ENCODE peak calls at places on chromosomes 2 and 18, in six cellular contexts. N, A, L, T, Z and X are unnamed samples.

GRCh38 chr2:186841940-186842339 is 7.0 kb downstream of the ZSWIM2 start:
- DNase-seq in N (no peak), A (no peak), L (no peak), T (no peak), Z (peak; percentile 81), X (no peak)

GRCh38 chr2:207227062-207227748 is 61.5 kb upstream of the KLF7 start:
- DNase-seq in N (no peak), A (peak; percentile 45), L (no peak), T (peak; percentile 86), Z (peak; percentile 39), X (peak; percentile 36)

GRCh38 chr2:187310696-187311095 is 137.4 kb downstream of the CALCRL start:
- DNase-seq in N (no peak), A (no peak), L (no peak), T (no peak), Z (no peak), X (no peak)

GRCh38 chr2:235330775-235331438 is 162.9 kb upstream of the AGAP1 start:
- DNase-seq in N (no peak), A (peak; percentile 34), L (peak; percentile 96), T (no peak), Z (peak; percentile 94), X (no peak)

GRCh38 chr2:49271060-49271665 is 116.8 kb upstream of the FSHR start:
- DNase-seq in N (no peak), A (no peak), L (no peak), T (no peak), Z (no peak), X (no peak)

GRCh38 chr2:80073134-80073561 is 231.4 kb downstream of the LRRTM1 start:
- DNase-seq in N (peak; percentile 5), A (peak; percentile 24), L (peak; percentile 68), T (peak; percentile 49), Z (peak; percentile 73), X (no peak)

GRCh38 chr2:43727634-43728014 is 46.2 kb upstream of the DYNC2LI1 start:
- DNase-seq in N (no peak), A (no peak), L (no peak), T (no peak), Z (no peak), X (no peak)

GRCh38 chr2:62801814-62802524 is 96.5 kb downstream of the EHBP1 start:
- DNase-seq in N (no peak), A (no peak), L (peak; percentile 61), T (no peak), Z (peak; percentile 8), X (no peak)

GRCh38 chr2:73827018-73827417 is 1.7 kb upstream of the STAMBP start:
- DNase-seq in N (peak; percentile 24), A (no peak), L (peak; percentile 48), T (no peak), Z (peak; percentile 51), X (no peak)

GRCh38 chr2:94873362-94874276 is 2.4 kb downstream of the TEKT4 start:
- DNase-seq in N (no peak), A (no peak), L (no peak), T (no peak), Z (no peak), X (peak; percentile 5)

GRCh38 chr2:138633049-138633448 is 131.5 kb downstream of the SPOPL start:
- DNase-seq in N (no peak), A (no peak), L (no peak), T (no peak), Z (no peak), X (no peak)

GRCh38 chr2:173462908-173463840 is 108.5 kb downstream of the CDCA7 start:
- DNase-seq in N (no peak), A (no peak), L (no peak), T (no peak), Z (no peak), X (no peak)

GRCh38 chr2:49240608-49241007 is 86.3 kb upstream of the FSHR start:
- DNase-seq in N (no peak), A (no peak), L (peak; percentile 14), T (no peak), Z (peak; percentile 33), X (no peak)

GRCh38 chr2:72367530-72368225 is 220.0 kb upstream of the CYP26B1 start:
- DNase-seq in N (peak; percentile 51), A (peak; percentile 54), L (peak; percentile 98), T (peak; percentile 60), Z (peak; percentile 90), X (no peak)

GRCh38 chr18:26516964-26517363 is 31.4 kb downstream of the KCTD1 start:
- DNase-seq in N (no peak), A (peak; percentile 59), L (no peak), T (peak; percentile 46), Z (peak; percentile 20), X (no peak)

GRCh38 chr2:71215447-71215846 is 11.5 kb downstream of the PAIP2B start:
- DNase-seq in N (no peak), A (no peak), L (no peak), T (no peak), Z (no peak), X (no peak)

GRCh38 chr2:10412380-10412779 is 35.7 kb downstream of the ODC1 start:
- DNase-seq in N (no peak), A (no peak), L (peak; percentile 65), T (peak; percentile 88), Z (peak; percentile 52), X (peak; percentile 37)

GRCh38 chr2:241773511-241774418 is 2.9 kb upstream of the GAL3ST2 start:
- DNase-seq in N (no peak), A (no peak), L (no peak), T (no peak), Z (no peak), X (peak; percentile 38)

GRCh38 chr2:199469514-199470360 is 12.0 kb upstream of the SATB2 start:
- DNase-seq in N (no peak), A (no peak), L (no peak), T (no peak), Z (no peak), X (no peak)

GRCh38 chr2:181396575-181397062 is 60.6 kb upstream of the ITGA4 start:
- DNase-seq in N (no peak), A (no peak), L (no peak), T (no peak), Z (no peak), X (no peak)

GRCh38 chr2:70118798-70119454 is 31.6 kb downstream of the PCBP1 start:
- DNase-seq in N (no peak), A (no peak), L (no peak), T (peak; percentile 81), Z (no peak), X (peak; percentile 10)

GRCh38 chr2:181916726-181917377 is 25.3 kb downstream of the ITPRID2 start:
- DNase-seq in N (no peak), A (no peak), L (no peak), T (no peak), Z (peak; percentile 69), X (no peak)

GRCh38 chr2:226216578-226216977 is 583.0 kb downstream of the IRS1 start:
- DNase-seq in N (no peak), A (no peak), L (no peak), T (no peak), Z (no peak), X (no peak)

GRCh38 chr2:234661849-234662248 is 165.0 kb upstream of the ARL4C start:
- DNase-seq in N (no peak), A (no peak), L (no peak), T (no peak), Z (no peak), X (no peak)

GRCh38 chr2:3319745-3320566 is 57.7 kb downstream of the EIPR1 start:
- DNase-seq in N (no peak), A (no peak), L (no peak), T (no peak), Z (no peak), X (no peak)

GRCh38 chr2:36562973-36563532 is 34.9 kb downstream of the FEZ2 start:
- DNase-seq in N (no peak), A (peak; percentile 78), L (no peak), T (no peak), Z (peak; percentile 50), X (no peak)

GRCh38 chr2:162244559-162245031 is 1.4 kb upstream of the FAP start:
- DNase-seq in N (no peak), A (no peak), L (peak; percentile 53), T (peak; percentile 22), Z (peak; percentile 93), X (no peak)

GRCh38 chr18:70380915-70381896 is 92.4 kb downstream of the SOCS6 start:
- DNase-seq in N (peak; percentile 36), A (no peak), L (peak; percentile 44), T (peak; percentile 92), Z (no peak), X (no peak)
- TF ChIP-seq POLR2A in N (no peak), A (no peak), L (no peak), T (no peak), Z (no peak), X (no peak)

GRCh38 chr2:8584174-8585066 is 97.4 kb upstream of the ID2 start:
- DNase-seq in N (no peak), A (no peak), L (no peak), T (peak; percentile 12), Z (no peak), X (peak; percentile 20)
- H3K4me1 ChIP-seq in N (peaks cover 5% of the 10 kb centered on the region), A (peaks cover 38% of the 10 kb centered on the region), L (no peaks in the 10 kb centered on the region), T (no peaks in the 10 kb centered on the region), Z (no peaks in the 10 kb centered on the region), X (no peaks in the 10 kb centered on the region)

GRCh38 chr2:190961918-190962487 is 52.0 kb downstream of the STAT1 start:
- DNase-seq in N (no peak), A (no peak), L (no peak), T (no peak), Z (no peak), X (no peak)
- TF ChIP-seq POLR2A in N (no peak), A (no peak), L (no peak), T (no peak), Z (no peak), X (no peak)

DNA sequence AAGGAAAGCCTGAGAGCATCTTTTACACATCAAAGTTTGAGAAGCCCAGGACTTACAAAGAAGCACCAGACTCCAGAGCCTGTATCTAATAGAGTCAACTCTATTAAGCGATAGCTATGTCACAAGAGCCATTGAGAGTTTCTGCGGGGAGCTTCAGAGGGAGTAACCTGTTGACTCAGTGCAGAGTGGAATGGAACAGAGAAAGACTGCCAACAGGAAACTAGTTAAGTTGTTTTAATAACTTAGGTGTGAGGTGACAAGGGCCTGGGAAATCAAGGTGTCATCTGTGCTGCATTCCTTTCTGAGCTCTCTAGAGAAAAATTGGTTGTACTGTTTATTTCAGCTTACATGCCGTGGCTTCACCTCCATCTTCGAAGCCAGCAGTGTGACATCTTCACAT is 513.8 kb upstream of the POU3F3 start:
- DNase-seq in N (no peak), A (no peak), L (no peak), T (no peak), Z (no peak), X (no peak)
- H3K4me1 ChIP-seq in N (no peaks in the 10 kb centered on the region), A (no peaks in the 10 kb centered on the region), L (no peaks in the 10 kb centered on the region), T (no peaks in the 10 kb centered on the region), Z (no peaks in the 10 kb centered on the region), X (no peaks in the 10 kb centered on the region)

DNA sequence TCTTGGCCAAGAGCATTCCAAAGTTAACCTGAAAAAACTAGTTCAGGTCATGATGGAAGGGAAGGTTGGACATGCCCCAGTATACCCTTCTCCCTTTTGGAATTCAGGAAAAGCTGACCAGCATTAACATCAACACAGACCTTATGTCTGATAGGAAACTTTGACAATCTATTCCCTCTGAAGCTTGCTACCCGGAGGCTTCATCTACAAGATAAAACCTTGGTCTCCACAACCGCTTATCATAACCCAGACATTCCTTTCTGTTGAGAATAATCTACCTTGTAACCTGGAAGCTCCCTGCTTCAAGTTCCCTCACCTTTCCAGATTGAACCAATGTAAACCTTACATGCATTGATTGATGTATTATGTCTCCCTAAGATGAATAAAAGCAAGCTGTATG is 24.7 kb upstream of the IL37 start:
- DNase-seq in N (no peak), A (no peak), L (no peak), T (no peak), Z (no peak), X (no peak)
- TF ChIP-seq POLR2A in N (no peak), A (no peak), L (no peak), T (no peak), Z (no peak), X (no peak)